ENCODE peak calls at places on chromosome 19, in seven cellular contexts. One of them, this sample, is unnamed.

GRCh38 chr19:40578442-40578908 is 1.8 kb downstream of the SHKBP1 start:
- DNase-seq in NCI-H446 treated with DMSO at 0.1 percent for 48 hours: no peak
- DNase-seq in ovary: no peak
- DNase-seq in DMS 273 treated with DMSO at 0.1 percent for 48 hours: no peak
- DNase-seq in stimulated activated CD4-positive, alpha-beta T cell treated with anti-CD3 and anti-CD28 coated beads, Interleukin-1b, Interleukin-23, amount 100 ng/mL, for 1 hour: no peak
- DNase-seq in AG08395: peak; percentile 9
- DNase-seq in activated CD8-positive, alpha-beta memory T cell treated with anti-CD3 and anti-CD28 coated beads, Interleukin-2, amount 10 ng/mL, durations not matched to agents 7 days and 5 days: no peak
- DNase-seq in this sample: no peak

GRCh38 chr19:49458567-49458903 is 5.5 kb downstream of the ALDH16A1 start:
- DNase-seq in DMS 273 treated with DMSO at 0.1 percent for 48 hours: no peak
- DNase-seq in activated CD8-positive, alpha-beta memory T cell treated with anti-CD3 and anti-CD28 coated beads, Interleukin-2, amount 10 ng/mL, durations not matched to agents 7 days and 5 days: no peak
- DNase-seq in AG08395: no peak
- DNase-seq in ovary: no peak
- DNase-seq in NCI-H446 treated with DMSO at 0.1 percent for 48 hours: no peak
- DNase-seq in stimulated activated CD4-positive, alpha-beta T cell treated with anti-CD3 and anti-CD28 coated beads, Interleukin-1b, Interleukin-23, amount 100 ng/mL, for 1 hour: no peak
- DNase-seq in this sample: no peak

GRCh38 chr19:56993851-56994250 is 125.9 kb upstream of the USP29 start:
- DNase-seq in DMS 273 treated with DMSO at 0.1 percent for 48 hours: no peak
- DNase-seq in AG08395: no peak
- DNase-seq in activated CD8-positive, alpha-beta memory T cell treated with anti-CD3 and anti-CD28 coated beads, Interleukin-2, amount 10 ng/mL, durations not matched to agents 7 days and 5 days: no peak
- DNase-seq in ovary: no peak
- DNase-seq in stimulated activated CD4-positive, alpha-beta T cell treated with anti-CD3 and anti-CD28 coated beads, Interleukin-1b, Interleukin-23, amount 100 ng/mL, for 1 hour: no peak
- DNase-seq in NCI-H446 treated with DMSO at 0.1 percent for 48 hours: no peak
- DNase-seq in this sample: no peak

GRCh38 chr19:52722062-52723005 is 12.5 kb downstream of the ZNF611 start:
- DNase-seq in NCI-H446 treated with DMSO at 0.1 percent for 48 hours: no peak
- DNase-seq in stimulated activated CD4-positive, alpha-beta T cell treated with anti-CD3 and anti-CD28 coated beads, Interleukin-1b, Interleukin-23, amount 100 ng/mL, for 1 hour: no peak
- DNase-seq in ovary: no peak
- DNase-seq in activated CD8-positive, alpha-beta memory T cell treated with anti-CD3 and anti-CD28 coated beads, Interleukin-2, amount 10 ng/mL, durations not matched to agents 7 days and 5 days: no peak
- DNase-seq in DMS 273 treated with DMSO at 0.1 percent for 48 hours: no peak
- DNase-seq in AG08395: peak; percentile 83
- DNase-seq in this sample: no peak

GRCh38 chr19:4069331-4069959 is 2.7 kb upstream of the ZBTB7A start:
- DNase-seq in activated CD8-positive, alpha-beta memory T cell treated with anti-CD3 and anti-CD28 coated beads, Interleukin-2, amount 10 ng/mL, durations not matched to agents 7 days and 5 days: peak; percentile 90
- DNase-seq in NCI-H446 treated with DMSO at 0.1 percent for 48 hours: no peak
- DNase-seq in ovary: no peak
- DNase-seq in AG08395: no peak
- DNase-seq in DMS 273 treated with DMSO at 0.1 percent for 48 hours: no peak
- DNase-seq in stimulated activated CD4-positive, alpha-beta T cell treated with anti-CD3 and anti-CD28 coated beads, Interleukin-1b, Interleukin-23, amount 100 ng/mL, for 1 hour: no peak
- DNase-seq in this sample: no peak

GRCh38 chr19:802888-803561 is 5.8 kb downstream of the PTBP1 start:
- DNase-seq in stimulated activated CD4-positive, alpha-beta T cell treated with anti-CD3 and anti-CD28 coated beads, Interleukin-1b, Interleukin-23, amount 100 ng/mL, for 1 hour: no peak
- DNase-seq in activated CD8-positive, alpha-beta memory T cell treated with anti-CD3 and anti-CD28 coated beads, Interleukin-2, amount 10 ng/mL, durations not matched to agents 7 days and 5 days: no peak
- DNase-seq in AG08395: no peak
- DNase-seq in NCI-H446 treated with DMSO at 0.1 percent for 48 hours: no peak
- DNase-seq in DMS 273 treated with DMSO at 0.1 percent for 48 hours: no peak
- DNase-seq in ovary: peak; percentile 47
- DNase-seq in this sample: no peak

GRCh38 chr19:49680473-49681351 is 3.6 kb downstream of the PRMT1 start:
- DNase-seq in AG08395: peak; percentile 96
- DNase-seq in activated CD8-positive, alpha-beta memory T cell treated with anti-CD3 and anti-CD28 coated beads, Interleukin-2, amount 10 ng/mL, durations not matched to agents 7 days and 5 days: peak; percentile 95
- DNase-seq in ovary: peak; percentile 97
- DNase-seq in DMS 273 treated with DMSO at 0.1 percent for 48 hours: peak; percentile 65
- DNase-seq in NCI-H446 treated with DMSO at 0.1 percent for 48 hours: peak; percentile 73
- DNase-seq in stimulated activated CD4-positive, alpha-beta T cell treated with anti-CD3 and anti-CD28 coated beads, Interleukin-1b, Interleukin-23, amount 100 ng/mL, for 1 hour: peak; percentile 88
- DNase-seq in this sample: peak; percentile 91

GRCh38 chr19:29277107-29277506 is 64.2 kb upstream of the UQCRFS1 start:
- DNase-seq in stimulated activated CD4-positive, alpha-beta T cell treated with anti-CD3 and anti-CD28 coated beads, Interleukin-1b, Interleukin-23, amount 100 ng/mL, for 1 hour: peak; percentile 4
- DNase-seq in ovary: no peak
- DNase-seq in AG08395: peak; percentile 14
- DNase-seq in DMS 273 treated with DMSO at 0.1 percent for 48 hours: no peak
- DNase-seq in NCI-H446 treated with DMSO at 0.1 percent for 48 hours: no peak
- DNase-seq in activated CD8-positive, alpha-beta memory T cell treated with anti-CD3 and anti-CD28 coated beads, Interleukin-2, amount 10 ng/mL, durations not matched to agents 7 days and 5 days: peak; percentile 88
- DNase-seq in this sample: no peak

GRCh38 chr19:51122112-51122981 is 2.4 kb upstream of the SIGLEC9 start:
- DNase-seq in DMS 273 treated with DMSO at 0.1 percent for 48 hours: no peak
- DNase-seq in AG08395: no peak
- DNase-seq in stimulated activated CD4-positive, alpha-beta T cell treated with anti-CD3 and anti-CD28 coated beads, Interleukin-1b, Interleukin-23, amount 100 ng/mL, for 1 hour: no peak
- DNase-seq in activated CD8-positive, alpha-beta memory T cell treated with anti-CD3 and anti-CD28 coated beads, Interleukin-2, amount 10 ng/mL, durations not matched to agents 7 days and 5 days: no peak
- DNase-seq in NCI-H446 treated with DMSO at 0.1 percent for 48 hours: no peak
- DNase-seq in ovary: no peak
- DNase-seq in this sample: no peak

GRCh38 chr19:30690525-30690924 is 318.3 kb downstream of the ZNF536 start:
- DNase-seq in NCI-H446 treated with DMSO at 0.1 percent for 48 hours: no peak
- DNase-seq in DMS 273 treated with DMSO at 0.1 percent for 48 hours: no peak
- DNase-seq in AG08395: no peak
- DNase-seq in activated CD8-positive, alpha-beta memory T cell treated with anti-CD3 and anti-CD28 coated beads, Interleukin-2, amount 10 ng/mL, durations not matched to agents 7 days and 5 days: no peak
- DNase-seq in stimulated activated CD4-positive, alpha-beta T cell treated with anti-CD3 and anti-CD28 coated beads, Interleukin-1b, Interleukin-23, amount 100 ng/mL, for 1 hour: no peak
- DNase-seq in ovary: no peak
- DNase-seq in this sample: no peak

GRCh38 chr19:57803265-57803593 is 11.5 kb downstream of the ZNF552 start:
- DNase-seq in stimulated activated CD4-positive, alpha-beta T cell treated with anti-CD3 and anti-CD28 coated beads, Interleukin-1b, Interleukin-23, amount 100 ng/mL, for 1 hour: no peak
- DNase-seq in NCI-H446 treated with DMSO at 0.1 percent for 48 hours: no peak
- DNase-seq in DMS 273 treated with DMSO at 0.1 percent for 48 hours: no peak
- DNase-seq in activated CD8-positive, alpha-beta memory T cell treated with anti-CD3 and anti-CD28 coated beads, Interleukin-2, amount 10 ng/mL, durations not matched to agents 7 days and 5 days: no peak
- DNase-seq in AG08395: no peak
- DNase-seq in ovary: no peak
- DNase-seq in this sample: no peak

GRCh38 chr19:2157452-2157851 is 6.1 kb upstream of the AP3D1 start:
- DNase-seq in NCI-H446 treated with DMSO at 0.1 percent for 48 hours: no peak
- DNase-seq in DMS 273 treated with DMSO at 0.1 percent for 48 hours: no peak
- DNase-seq in AG08395: no peak
- DNase-seq in stimulated activated CD4-positive, alpha-beta T cell treated with anti-CD3 and anti-CD28 coated beads, Interleukin-1b, Interleukin-23, amount 100 ng/mL, for 1 hour: no peak
- DNase-seq in activated CD8-positive, alpha-beta memory T cell treated with anti-CD3 and anti-CD28 coated beads, Interleukin-2, amount 10 ng/mL, durations not matched to agents 7 days and 5 days: no peak
- DNase-seq in ovary: no peak
- DNase-seq in this sample: no peak

GRCh38 chr19:5804516-5805464 is at the start of gene NRTN:
- DNase-seq in NCI-H446 treated with DMSO at 0.1 percent for 48 hours: no peak
- DNase-seq in DMS 273 treated with DMSO at 0.1 percent for 48 hours: no peak
- DNase-seq in activated CD8-positive, alpha-beta memory T cell treated with anti-CD3 and anti-CD28 coated beads, Interleukin-2, amount 10 ng/mL, durations not matched to agents 7 days and 5 days: peak; percentile 52
- DNase-seq in ovary: peak; percentile 34
- DNase-seq in AG08395: no peak
- DNase-seq in stimulated activated CD4-positive, alpha-beta T cell treated with anti-CD3 and anti-CD28 coated beads, Interleukin-1b, Interleukin-23, amount 100 ng/mL, for 1 hour: peak; percentile 11
- DNase-seq in this sample: no peak

GRCh38 chr19:40220674-40221073 is 2.5 kb upstream of the TTC9B start:
- DNase-seq in NCI-H446 treated with DMSO at 0.1 percent for 48 hours: no peak
- DNase-seq in AG08395: no peak
- DNase-seq in activated CD8-positive, alpha-beta memory T cell treated with anti-CD3 and anti-CD28 coated beads, Interleukin-2, amount 10 ng/mL, durations not matched to agents 7 days and 5 days: no peak
- DNase-seq in ovary: no peak
- DNase-seq in stimulated activated CD4-positive, alpha-beta T cell treated with anti-CD3 and anti-CD28 coated beads, Interleukin-1b, Interleukin-23, amount 100 ng/mL, for 1 hour: no peak
- DNase-seq in DMS 273 treated with DMSO at 0.1 percent for 48 hours: no peak
- DNase-seq in this sample: no peak

GRCh38 chr19:21109116-21109515 is 27.1 kb downstream of the ZNF714 start:
- DNase-seq in ovary: no peak
- DNase-seq in DMS 273 treated with DMSO at 0.1 percent for 48 hours: no peak
- DNase-seq in NCI-H446 treated with DMSO at 0.1 percent for 48 hours: no peak
- DNase-seq in stimulated activated CD4-positive, alpha-beta T cell treated with anti-CD3 and anti-CD28 coated beads, Interleukin-1b, Interleukin-23, amount 100 ng/mL, for 1 hour: no peak
- DNase-seq in activated CD8-positive, alpha-beta memory T cell treated with anti-CD3 and anti-CD28 coated beads, Interleukin-2, amount 10 ng/mL, durations not matched to agents 7 days and 5 days: no peak
- DNase-seq in AG08395: no peak
- DNase-seq in this sample: no peak

GRCh38 chr19:8361921-8362793 is 1.8 kb upstream of the ANGPTL4 start:
- DNase-seq in stimulated activated CD4-positive, alpha-beta T cell treated with anti-CD3 and anti-CD28 coated beads, Interleukin-1b, Interleukin-23, amount 100 ng/mL, for 1 hour: no peak
- DNase-seq in NCI-H446 treated with DMSO at 0.1 percent for 48 hours: peak; percentile 93
- DNase-seq in AG08395: peak; percentile 96
- DNase-seq in DMS 273 treated with DMSO at 0.1 percent for 48 hours: peak; percentile 83
- DNase-seq in ovary: peak; percentile 79
- DNase-seq in activated CD8-positive, alpha-beta memory T cell treated with anti-CD3 and anti-CD28 coated beads, Interleukin-2, amount 10 ng/mL, durations not matched to agents 7 days and 5 days: no peak
- DNase-seq in this sample: no peak

GRCh38 chr19:2371656-2372055 is 11.6 kb downstream of the TMPRSS9 start:
- DNase-seq in AG08395: peak; percentile 72
- DNase-seq in ovary: no peak
- DNase-seq in DMS 273 treated with DMSO at 0.1 percent for 48 hours: no peak
- DNase-seq in activated CD8-positive, alpha-beta memory T cell treated with anti-CD3 and anti-CD28 coated beads, Interleukin-2, amount 10 ng/mL, durations not matched to agents 7 days and 5 days: no peak
- DNase-seq in NCI-H446 treated with DMSO at 0.1 percent for 48 hours: no peak
- DNase-seq in stimulated activated CD4-positive, alpha-beta T cell treated with anti-CD3 and anti-CD28 coated beads, Interleukin-1b, Interleukin-23, amount 100 ng/mL, for 1 hour: no peak
- DNase-seq in this sample: no peak

GRCh38 chr19:15216363-15216762 is 15.6 kb upstream of the NOTCH3 start:
- DNase-seq in stimulated activated CD4-positive, alpha-beta T cell treated with anti-CD3 and anti-CD28 coated beads, Interleukin-1b, Interleukin-23, amount 100 ng/mL, for 1 hour: no peak
- DNase-seq in ovary: no peak
- DNase-seq in AG08395: no peak
- DNase-seq in DMS 273 treated with DMSO at 0.1 percent for 48 hours: no peak
- DNase-seq in NCI-H446 treated with DMSO at 0.1 percent for 48 hours: no peak
- DNase-seq in activated CD8-positive, alpha-beta memory T cell treated with anti-CD3 and anti-CD28 coated beads, Interleukin-2, amount 10 ng/mL, durations not matched to agents 7 days and 5 days: no peak
- DNase-seq in this sample: no peak

GRCh38 chr19:41456342-41456918 is 13.5 kb downstream of the ERICH4 start:
- DNase-seq in stimulated activated CD4-positive, alpha-beta T cell treated with anti-CD3 and anti-CD28 coated beads, Interleukin-1b, Interleukin-23, amount 100 ng/mL, for 1 hour: no peak
- DNase-seq in ovary: no peak
- DNase-seq in activated CD8-positive, alpha-beta memory T cell treated with anti-CD3 and anti-CD28 coated beads, Interleukin-2, amount 10 ng/mL, durations not matched to agents 7 days and 5 days: no peak
- DNase-seq in DMS 273 treated with DMSO at 0.1 percent for 48 hours: no peak
- DNase-seq in AG08395: peak; percentile 58
- DNase-seq in NCI-H446 treated with DMSO at 0.1 percent for 48 hours: no peak
- DNase-seq in this sample: no peak

GRCh38 chr19:18500820-18501219 is 21.1 kb downstream of the ELL start:
- DNase-seq in ovary: no peak
- DNase-seq in DMS 273 treated with DMSO at 0.1 percent for 48 hours: no peak
- DNase-seq in NCI-H446 treated with DMSO at 0.1 percent for 48 hours: peak; percentile 46
- DNase-seq in AG08395: no peak
- DNase-seq in activated CD8-positive, alpha-beta memory T cell treated with anti-CD3 and anti-CD28 coated beads, Interleukin-2, amount 10 ng/mL, durations not matched to agents 7 days and 5 days: no peak
- DNase-seq in stimulated activated CD4-positive, alpha-beta T cell treated with anti-CD3 and anti-CD28 coated beads, Interleukin-1b, Interleukin-23, amount 100 ng/mL, for 1 hour: no peak
- DNase-seq in this sample: no peak

GRCh38 chr19:23249911-23250649 is at the start of gene ZNF724:
- DNase-seq in DMS 273 treated with DMSO at 0.1 percent for 48 hours: peak; percentile 94
- DNase-seq in NCI-H446 treated with DMSO at 0.1 percent for 48 hours: peak; percentile 95
- DNase-seq in ovary: peak; percentile 91
- DNase-seq in AG08395: peak; percentile 98
- DNase-seq in stimulated activated CD4-positive, alpha-beta T cell treated with anti-CD3 and anti-CD28 coated beads, Interleukin-1b, Interleukin-23, amount 100 ng/mL, for 1 hour: peak; percentile 66
- DNase-seq in activated CD8-positive, alpha-beta memory T cell treated with anti-CD3 and anti-CD28 coated beads, Interleukin-2, amount 10 ng/mL, durations not matched to agents 7 days and 5 days: peak; percentile 96
- DNase-seq in this sample: peak; percentile 85

GRCh38 chr19:34254552-34255432 is at the start of gene GARRE1:
- DNase-seq in activated CD8-positive, alpha-beta memory T cell treated with anti-CD3 and anti-CD28 coated beads, Interleukin-2, amount 10 ng/mL, durations not matched to agents 7 days and 5 days: peak; percentile 50
- DNase-seq in AG08395: peak; percentile 27
- DNase-seq in ovary: peak; percentile 73
- DNase-seq in stimulated activated CD4-positive, alpha-beta T cell treated with anti-CD3 and anti-CD28 coated beads, Interleukin-1b, Interleukin-23, amount 100 ng/mL, for 1 hour: peak; percentile 42
- DNase-seq in DMS 273 treated with DMSO at 0.1 percent for 48 hours: no peak
- DNase-seq in NCI-H446 treated with DMSO at 0.1 percent for 48 hours: no peak
- DNase-seq in this sample: peak; percentile 65

GRCh38 chr19:5571777-5572176 is 4.0 kb upstream of the TINCR start:
- DNase-seq in activated CD8-positive, alpha-beta memory T cell treated with anti-CD3 and anti-CD28 coated beads, Interleukin-2, amount 10 ng/mL, durations not matched to agents 7 days and 5 days: no peak
- DNase-seq in DMS 273 treated with DMSO at 0.1 percent for 48 hours: no peak
- DNase-seq in stimulated activated CD4-positive, alpha-beta T cell treated with anti-CD3 and anti-CD28 coated beads, Interleukin-1b, Interleukin-23, amount 100 ng/mL, for 1 hour: no peak
- DNase-seq in AG08395: no peak
- DNase-seq in ovary: no peak
- DNase-seq in NCI-H446 treated with DMSO at 0.1 percent for 48 hours: no peak
- DNase-seq in this sample: no peak

This sample was measured in NCI-H748 treated with DMSO at 0.1 percent for 48 hours.